ENCODE peak calls at places on chromosomes 2 and 18, in eight cellular contexts. P is fibroblast of mammary gland, W is substantia nigra, V is AG08396, U is kidney epithelial cell, X is T-helper 17 cell, I is H54, A is sigmoid colon. Y is an unnamed sample.

GRCh38 chr18:55343396-55344073 is 244.5 kb downstream of the TCF4 start:
- DNase-seq in A (no peak), V (peak), U (no peak), P (peak), I (no peak), X (no peak), W (no peak), Y (peak)

GRCh38 chr2:36633470-36634092 is 35.6 kb upstream of the FEZ2 start:
- DNase-seq in P (peak), X (no peak), W (no peak), U (no peak), V (no peak), A (no peak), I (no peak), Y (no peak)

GRCh38 chr18:3283908-3284307 is 22.0 kb downstream of the MYL12B start:
- DNase-seq in P (no peak), W (peak), U (no peak), V (no peak), X (no peak), A (no peak), I (no peak), Y (no peak)

GRCh38 chr2:88234760-88235159 is 64.6 kb downstream of the THNSL2 start:
- DNase-seq in I (no peak), X (no peak), W (no peak), U (no peak), P (no peak), A (no peak), V (no peak), Y (no peak)

GRCh38 chr2:166775176-166775575 is 113.1 kb upstream of the XIRP2 start:
- DNase-seq in X (no peak), A (no peak), U (no peak), W (no peak), I (no peak), P (no peak), V (no peak), Y (no peak)

GRCh38 chr2:191105082-191105481 is 45.7 kb downstream of the STAT4 start:
- DNase-seq in V (no peak), U (no peak), I (peak), P (peak), X (no peak), W (no peak), A (no peak), Y (peak)

GRCh38 chr2:190596998-190597397 is 51.9 kb upstream of the NAB1 start:
- DNase-seq in V (no peak), P (peak), W (no peak), U (no peak), X (no peak), A (no peak), I (no peak), Y (no peak)

GRCh38 chr18:32576296-32576916 is 105.7 kb upstream of the GAREM1 start:
- DNase-seq in I (no peak), W (peak), A (no peak), P (peak), X (no peak), V (no peak), U (peak), Y (peak)

GRCh38 chr18:57846258-57846657 is 43.1 kb upstream of the ATP8B1 start:
- DNase-seq in A (no peak), I (peak), X (no peak), W (no peak), V (peak), U (no peak), P (peak), Y (peak)

GRCh38 chr18:26875040-26875654 is 9.6 kb upstream of the AQP4 start:
- DNase-seq in P (no peak), I (no peak), A (no peak), V (no peak), W (no peak), U (no peak), X (no peak), Y (no peak)

GRCh38 chr18:50427896-50428295 is 53.0 kb downstream of the SKA1 start:
- DNase-seq in P (no peak), W (no peak), X (no peak), A (no peak), U (no peak), V (no peak), I (no peak), Y (no peak)

GRCh38 chr2:103179800-103180199 is 418.0 kb downstream of the TMEM182 start:
- DNase-seq in A (peak), I (no peak), X (no peak), W (peak), U (no peak), V (no peak), P (no peak), Y (no peak)

GRCh38 chr2:123051136-123051535 is 974.0 kb upstream of the CNTNAP5 start:
- DNase-seq in V (no peak), I (no peak), W (no peak), X (no peak), P (no peak), A (no peak), U (no peak), Y (no peak)

GRCh38 chr2:72330673-72331072 is 183.0 kb upstream of the CYP26B1 start:
- DNase-seq in V (no peak), W (no peak), X (no peak), U (no peak), I (no peak), A (no peak), P (no peak), Y (no peak)

GRCh38 chr2:178403671-178404379 is 47.1 kb downstream of the PRKRA start:
- DNase-seq in P (no peak), W (no peak), I (no peak), A (no peak), X (no peak), U (no peak), V (no peak), Y (no peak)

GRCh38 chr2:131026914-131027313 is 66.3 kb downstream of the FAM168B start:
- DNase-seq in A (no peak), U (no peak), W (no peak), P (no peak), I (no peak), X (no peak), V (no peak), Y (no peak)

GRCh38 chr2:113012436-113013335 is 7.4 kb downstream of the IL36A start:
- DNase-seq in P (peak), V (no peak), W (no peak), A (no peak), I (peak), X (no peak), U (no peak), Y (peak)

GRCh38 chr18:76658627-76659026 is 163.6 kb upstream of the ZNF516 start:
- DNase-seq in P (no peak), W (no peak), A (no peak), X (no peak), I (no peak), U (no peak), V (no peak), Y (no peak)

GRCh38 chr18:33700513-33700976 is 122.5 kb downstream of the ASXL3 start:
- DNase-seq in U (no peak), X (no peak), P (no peak), V (no peak), W (no peak), A (no peak), I (no peak), Y (no peak)

GRCh38 chr2:213288913-213289700 is 4.8 kb downstream of the SPAG16 start:
- DNase-seq in P (peak), U (peak), V (no peak), X (no peak), W (no peak), I (no peak), A (no peak), Y (no peak)

GRCh38 chr18:11972371-11973174 is 8.7 kb upstream of the IMPA2 start:
- DNase-seq in A (peak), U (no peak), P (no peak), I (no peak), W (no peak), V (no peak), X (no peak), Y (no peak)

GRCh38 chr2:240398711-240399267 is 36.7 kb upstream of the GPC1 start:
- DNase-seq in P (no peak), U (no peak), V (no peak), I (no peak), X (no peak), W (no peak), A (peak), Y (no peak)

GRCh38 chr2:202700075-202700901 is 65.5 kb downstream of the FAM117B start:
- DNase-seq in X (no peak), I (no peak), A (no peak), U (no peak), P (no peak), V (no peak), W (no peak), Y (no peak)

GRCh38 chr2:173874899-173875247 is 90.3 kb downstream of the SP3 start:
- DNase-seq in V (no peak), I (no peak), W (peak), U (peak), A (no peak), X (no peak), P (no peak), Y (no peak)

GRCh38 chr2:23530121-23530908 is 145.3 kb downstream of the KLHL29 start:
- DNase-seq in A (no peak), U (no peak), V (no peak), I (no peak), W (no peak), P (no peak), X (no peak), Y (no peak)

GRCh38 chr2:55761024-55761423 is 67.4 kb upstream of the PNPT1 start:
- DNase-seq in P (peak), V (no peak), A (no peak), U (no peak), I (no peak), W (no peak), X (no peak), Y (peak)

GRCh38 chr2:66665124-66665984 is 230.4 kb downstream of the MEIS1 start:
- DNase-seq in V (peak), A (no peak), W (no peak), P (peak), X (no peak), U (no peak), I (no peak), Y (peak)

GRCh38 chr18:50377061-50377798 is 2.4 kb downstream of the SKA1 start:
- DNase-seq in A (no peak), V (no peak), U (no peak), W (no peak), P (no peak), I (no peak), X (no peak), Y (peak)

GRCh38 chr18:33755918-33756590 is 178.0 kb downstream of the ASXL3 start:
- DNase-seq in A (peak), V (peak), I (no peak), P (peak), W (no peak), U (peak), X (no peak), Y (peak)

GRCh38 chr2:44897406-44897805 is 44.1 kb upstream of the SIX3 start:
- DNase-seq in V (no peak), W (no peak), A (no peak), I (no peak), P (no peak), U (no peak), X (no peak), Y (no peak)

Y was measured in fibroblast of pulmonary artery.